ENCODE peak calls at places on chromosome 5, in four cellular contexts. N, G, J and Z are unnamed samples.

GRCh38 chr5:78360674-78361225 is 333 bp downstream of the SCAMP1 start:
- DNase-seq in N (peak; percentile 21), G (peak; percentile 44), J (no peak), Z (peak; percentile 71)

GRCh38 chr5:75387806-75388205 is 50.8 kb downstream of the HMGCR start:
- DNase-seq in N (no peak), G (no peak), J (no peak), Z (no peak)

GRCh38 chr5:10507575-10508024 is 56.3 kb upstream of the ANKRD33B start:
- DNase-seq in N (peak; percentile 28), G (peak; percentile 93), J (no peak), Z (no peak)

GRCh38 chr5:43675357-43675756 is 72.4 kb downstream of the NNT start:
- DNase-seq in N (no peak), G (no peak), J (no peak), Z (no peak)

GRCh38 chr5:120615967-120616645 is 152.0 kb downstream of the PRR16 start:
- DNase-seq in N (no peak), G (no peak), J (no peak), Z (no peak)

GRCh38 chr5:78328585-78329173 is 31.7 kb upstream of the SCAMP1 start:
- DNase-seq in N (no peak), G (no peak), J (peak; percentile 35), Z (no peak)

GRCh38 chr5:111454198-111454606 is 58.1 kb downstream of the STARD4 start:
- DNase-seq in N (no peak), G (no peak), J (no peak), Z (no peak)

GRCh38 chr5:56662891-56663290 is 152.5 kb upstream of the MAP3K1 start:
- DNase-seq in N (no peak), G (no peak), J (no peak), Z (no peak)

GRCh38 chr5:87300176-87300575 is 32.5 kb downstream of the RASA1 start:
- DNase-seq in N (no peak), G (no peak), J (no peak), Z (no peak)

GRCh38 chr5:128924299-128924698 is 41.0 kb upstream of the SLC27A6 start:
- DNase-seq in N (no peak), G (no peak), J (no peak), Z (no peak)

GRCh38 chr5:90909091-90909503 is 350.5 kb downstream of the ADGRV1 start:
- DNase-seq in N (no peak), G (no peak), J (no peak), Z (no peak)

GRCh38 chr5:91352831-91353695 is 30.1 kb downstream of the ARRDC3 start:
- DNase-seq in N (no peak), G (no peak), J (no peak), Z (no peak)